ENCODE peak calls at places on chromosomes 5 and 9, in five cellular contexts. C is stimulated activated CD8-positive, alpha-beta memory T cell treated with anti-CD3 and anti-CD28 coated beads, Interleukin-4, amount 100 ng/mL, for 4 hours; S is effector memory CD8-positive, alpha-beta T cell; L is mesothelial cell of epicardium; R is NCI-H1417. O is an unnamed sample.

GRCh38 chr5:164306662-164307061 is 801.2 kb downstream of the MAT2B start:
- DNase-seq in L (no peak), R (no peak), C (no peak), S (no peak), O (no peak)

GRCh38 chr5:143968071-143968878 is 156.3 kb downstream of the HMHB1 start:
- DNase-seq in S (no peak), R (peak; percentile 40), L (no peak), C (no peak), O (peak; percentile 55)

GRCh38 chr9:114375386-114375785 is 12.4 kb downstream of the AKNA start:
- DNase-seq in C (no peak), L (no peak), R (no peak), S (no peak), O (no peak)

GRCh38 chr9:69674741-69675438 is 2.7 kb upstream of the APBA1 start:
- DNase-seq in R (peak; percentile 52), S (no peak), C (no peak), L (no peak), O (no peak)

GRCh38 chr5:151006704-151007334 is 13.6 kb upstream of the GPX3 start:
- DNase-seq in L (no peak), S (no peak), C (no peak), R (no peak), O (no peak)

GRCh38 chr9:21903380-21903965 is 90.7 kb downstream of the CDKN2A start:
- DNase-seq in L (no peak), R (no peak), S (no peak), C (no peak), O (no peak)

GRCh38 chr9:92980085-92980745 is 32.9 kb downstream of the FGD3 start:
- DNase-seq in S (no peak), L (no peak), C (no peak), R (no peak), O (no peak)

GRCh38 chr5:55231476-55232193 is 1.8 kb downstream of the CCNO start:
- DNase-seq in R (no peak), C (no peak), L (peak; percentile 60), S (no peak), O (peak; percentile 19)

GRCh38 chr9:120612218-120612617 is 32.3 kb upstream of the CDK5RAP2 start:
- DNase-seq in C (no peak), L (no peak), S (no peak), R (no peak), O (no peak)

GRCh38 chr5:111374380-111374779 is 138.0 kb downstream of the STARD4 start:
- DNase-seq in L (no peak), R (no peak), S (no peak), C (no peak), O (no peak)

GRCh38 chr9:113934167-113934566 is 58.1 kb downstream of the ZNF618 start:
- DNase-seq in S (no peak), L (peak; percentile 25), C (no peak), R (no peak), O (no peak)

GRCh38 chr9:124662561-124662960 is 108.5 kb downstream of the NR6A1 start:
- DNase-seq in C (no peak), R (no peak), S (no peak), L (no peak), O (no peak)

GRCh38 chr5:72956324-72957140 is 691 bp downstream of the FCHO2 start:
- DNase-seq in S (peak; percentile 19), L (peak; percentile 66), R (peak; percentile 55), C (no peak), O (peak; percentile 14)

GRCh38 chr9:32427111-32427873 is 42.8 kb downstream of the ACO1 start:
- DNase-seq in C (no peak), R (no peak), L (no peak), S (no peak), O (peak; percentile 57)